ENCODE peak calls at places on chromosomes 11 and 22, in four cellular contexts. L is substantia nigra, Q is AML-193, E is posterior vena cava. F is an unnamed sample.

GRCh38 chr11:10452211-10452767 is 2.8 kb upstream of the AMPD3 start:
- DNase-seq in L (no peak), Q (no peak), E (no peak), F (no peak)

GRCh38 chr11:10982695-10983492 is 125.0 kb upstream of the ZBED5 start:
- DNase-seq in L (no peak), Q (no peak), E (no peak), F (no peak)

GRCh38 chr11:66883021-66883968 is 26.4 kb downstream of the LRFN4 start:
- DNase-seq in L (peak), Q (peak), E (no peak), F (no peak)

GRCh38 chr11:96105197-96105895 is 181.4 kb upstream of the MTMR2 start:
- DNase-seq in L (no peak), Q (no peak), E (no peak), F (no peak)

GRCh38 chr11:720017-720641 is 14.1 kb downstream of the EPS8L2 start:
- DNase-seq in L (no peak), Q (no peak), E (no peak), F (no peak)

GRCh38 chr11:46216040-46216764 is 61.3 kb upstream of the CREB3L1 start:
- DNase-seq in L (no peak), Q (no peak), E (no peak), F (no peak)

GRCh38 chr11:44851496-44851895 is 99.2 kb downstream of the TP53I11 start:
- DNase-seq in L (no peak), Q (no peak), E (no peak), F (no peak)

GRCh38 chr11:18986744-18987143 is 47.5 kb upstream of the MRGPRX1 start:
- DNase-seq in L (no peak), Q (no peak), E (no peak), F (no peak)

GRCh38 chr22:41197046-41197807 is 7.9 kb upstream of the L3MBTL2 start:
- DNase-seq in L (peak), Q (peak), E (peak), F (peak)

F was measured in right atrium auricular region.